ENCODE peak calls at places on chromosomes 7 and 10, in six cellular contexts. M is CD8-positive, alpha-beta memory T cell; K is dorsolateral prefrontal cortex; E is SJSA1; P is mesendoderm; C is tibial artery. F is an unnamed sample.

GRCh38 chr10:20040012-20040411 is 223.8 kb downstream of the PLXDC2 start:
- DNase-seq in E (no peak), C (no peak), K (no peak), M (no peak), P (no peak), F (no peak)

GRCh38 chr10:100508691-100509150 is 10.9 kb downstream of the SEC31B start:
- DNase-seq in M (peak), E (no peak), K (no peak), C (no peak), P (peak), F (peak)

GRCh38 chr7:100132697-100133137 is 6.0 kb downstream of the MBLAC1 start:
- DNase-seq in K (peak), E (peak), M (peak), P (peak), C (no peak), F (peak)

GRCh38 chr7:145082366-145083240 is 246.8 kb upstream of the TPK1 start:
- DNase-seq in P (peak), C (no peak), M (no peak), E (no peak), K (no peak), F (no peak)

GRCh38 chr10:101018118-101018599 is 12.8 kb downstream of the PDZD7 start:
- DNase-seq in E (no peak), K (no peak), M (no peak), C (no peak), P (peak), F (peak)

GRCh38 chr7:74542558-74543117 is 88.9 kb downstream of the GTF2IRD1 start:
- DNase-seq in C (no peak), K (peak), E (no peak), M (no peak), P (no peak), F (no peak)

GRCh38 chr7:159096736-159097581 is 47.7 kb downstream of the VIPR2 start:
- DNase-seq in M (no peak), E (no peak), K (no peak), P (no peak), C (peak), F (no peak)

GRCh38 chr10:91313-91712 is 42.2 kb upstream of the TUBB8 start:
- DNase-seq in E (no peak), C (no peak), K (no peak), P (no peak), M (no peak), F (no peak)

GRCh38 chr7:94584113-94584512 is 71.8 kb downstream of the SGCE start:
- DNase-seq in P (peak), M (no peak), K (no peak), E (no peak), C (no peak), F (no peak)

GRCh38 chr10:22824520-22824919 is 103.3 kb upstream of the ARMC3 start:
- DNase-seq in P (no peak), M (no peak), C (no peak), K (no peak), E (no peak), F (no peak)

GRCh38 chr10:26982058-26982457 is 118.2 kb downstream of the ANKRD26 start:
- DNase-seq in P (no peak), M (no peak), K (no peak), E (no peak), C (no peak), F (no peak)

GRCh38 chr10:117900280-117900679 is 146.5 kb downstream of the RAB11FIP2 start:
- DNase-seq in C (no peak), K (no peak), M (no peak), E (no peak), P (no peak), F (no peak)

GRCh38 chr10:78763651-78764395 is 304.9 kb upstream of the ZMIZ1 start:
- DNase-seq in M (no peak), K (no peak), E (no peak), P (no peak), C (peak), F (no peak)

GRCh38 chr10:98361636-98362035 is 53.3 kb downstream of the PYROXD2 start:
- DNase-seq in K (no peak), M (no peak), P (no peak), E (no peak), C (no peak), F (no peak)

GRCh38 chr10:78579995-78580394 is 488.8 kb upstream of the ZMIZ1 start:
- DNase-seq in K (peak), E (peak), M (no peak), C (no peak), P (no peak), F (no peak)

GRCh38 chr7:22488643-22489462 is 11.1 kb downstream of the STEAP1B start:
- DNase-seq in K (peak), C (peak), P (peak), M (peak), E (peak), F (peak)

GRCh38 chr10:99682752-99683151 is 23.4 kb downstream of the ENTPD7 start:
- DNase-seq in E (no peak), K (no peak), M (no peak), C (no peak), P (peak), F (no peak)

GRCh38 chr10:101851411-101852116 is 8.0 kb upstream of the KCNIP2 start:
- DNase-seq in C (no peak), P (no peak), K (no peak), E (no peak), M (no peak), F (no peak)

GRCh38 chr7:137343483-137343841 is at the start of gene PTN:
- DNase-seq in E (peak), K (peak), M (no peak), P (peak), C (no peak), F (peak)

GRCh38 chr10:89549510-89549909 is 14.1 kb upstream of the SLC16A12 start:
- DNase-seq in M (no peak), K (no peak), E (no peak), C (no peak), P (no peak), F (no peak)

GRCh38 chr7:38393874-38394273 is 120.4 kb upstream of the TARP start:
- DNase-seq in C (no peak), P (no peak), E (no peak), K (no peak), M (no peak), F (no peak)

GRCh38 chr7:151313857-151314256 is 27.8 kb upstream of the NUB1 start:
- DNase-seq in C (peak), M (no peak), E (peak), K (peak), P (no peak), F (peak)

GRCh38 chr7:57201895-57202210 is 69.6 kb upstream of the ZNF479 start:
- DNase-seq in P (no peak), E (peak), M (no peak), C (peak), K (no peak), F (no peak)

GRCh38 chr10:16787361-16787791 is 29.8 kb downstream of the RSU1 start:
- DNase-seq in K (no peak), P (no peak), E (no peak), M (peak), C (no peak), F (no peak)

GRCh38 chr7:102291056-102291915 is 4.6 kb downstream of the SH2B2 start:
- DNase-seq in E (peak), C (peak), M (peak), K (no peak), P (no peak), F (no peak)

GRCh38 chr10:12785338-12785934 is 216.1 kb downstream of the CCDC3 start:
- DNase-seq in E (no peak), M (no peak), K (no peak), P (peak), C (peak), F (no peak)
- H3K27ac ChIP-seq in E (no peak), M (no peak), K (peak), P (no peak), C (peak), F (no peak)

DNA sequence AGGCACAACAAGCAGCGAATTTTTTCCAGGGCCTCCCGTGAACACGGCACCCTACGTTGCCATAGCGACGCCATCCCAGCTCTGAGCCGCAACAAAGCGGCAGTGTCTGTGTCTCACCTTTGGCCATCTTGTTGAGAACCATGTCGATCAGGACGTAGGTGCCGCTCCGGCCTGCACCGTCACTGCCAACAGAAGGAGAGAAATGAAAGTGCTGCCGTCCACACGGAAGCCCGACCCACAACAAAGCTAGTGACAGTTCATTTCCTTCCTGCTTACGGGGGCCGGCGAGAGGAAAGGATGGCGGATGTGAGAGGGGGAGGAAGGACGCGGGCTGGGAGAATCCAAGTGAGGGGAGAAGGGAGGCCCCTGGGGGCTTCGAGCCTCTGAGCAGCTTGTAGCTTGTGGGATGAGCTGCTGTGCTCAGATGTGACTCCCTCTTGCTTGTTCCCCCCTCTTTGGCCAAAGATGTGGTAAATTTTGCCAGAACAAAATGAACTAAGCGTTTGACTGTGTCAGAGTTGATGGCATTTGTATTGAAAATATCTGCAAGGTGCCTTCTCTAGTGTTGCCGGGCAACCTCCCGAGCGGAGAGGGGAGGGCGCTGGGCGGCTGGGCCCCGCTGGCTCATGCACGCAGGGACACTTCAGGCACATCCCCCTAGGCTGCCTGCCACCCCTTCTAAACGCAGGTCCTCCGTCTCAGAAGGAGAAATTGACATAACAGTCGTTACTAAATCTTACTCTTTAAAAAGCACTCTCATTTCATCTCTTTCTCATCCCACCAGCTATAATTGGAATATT is 232.2 kb downstream of the DNAJB6 start:
- DNase-seq in C (no peak), M (peak), K (peak), E (no peak), P (peak), F (peak)
- H3K4me3 ChIP-seq in C (peak), M (peak), K (peak), E (no peak), P (no peak), F (peak)

DNA sequence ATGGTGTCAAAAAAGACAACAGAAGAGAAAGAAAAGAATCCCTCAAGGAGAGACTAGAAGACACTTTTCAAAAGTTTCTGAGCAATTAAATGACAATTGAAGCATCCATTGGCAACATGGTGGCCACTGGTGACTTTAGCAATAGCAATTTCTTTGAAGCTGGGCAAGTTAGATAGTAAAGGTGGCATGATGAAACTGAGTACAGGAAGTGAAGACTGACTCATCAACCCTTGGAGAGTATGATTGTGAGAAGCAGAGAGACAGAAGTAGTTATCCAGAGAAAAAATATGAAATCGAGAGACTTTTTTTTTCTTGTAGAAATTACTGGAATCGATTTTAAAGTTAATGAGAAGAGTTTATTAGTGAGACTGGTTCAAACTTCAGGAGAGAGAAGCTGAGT is 52.5 kb downstream of the DGKB start:
- DNase-seq in K (no peak), E (no peak), P (no peak), C (no peak), M (no peak), F (no peak)
- H3K27ac ChIP-seq in K (no peak), E (no peak), P (no peak), C (no peak), M (no peak), F (no peak)

DNA sequence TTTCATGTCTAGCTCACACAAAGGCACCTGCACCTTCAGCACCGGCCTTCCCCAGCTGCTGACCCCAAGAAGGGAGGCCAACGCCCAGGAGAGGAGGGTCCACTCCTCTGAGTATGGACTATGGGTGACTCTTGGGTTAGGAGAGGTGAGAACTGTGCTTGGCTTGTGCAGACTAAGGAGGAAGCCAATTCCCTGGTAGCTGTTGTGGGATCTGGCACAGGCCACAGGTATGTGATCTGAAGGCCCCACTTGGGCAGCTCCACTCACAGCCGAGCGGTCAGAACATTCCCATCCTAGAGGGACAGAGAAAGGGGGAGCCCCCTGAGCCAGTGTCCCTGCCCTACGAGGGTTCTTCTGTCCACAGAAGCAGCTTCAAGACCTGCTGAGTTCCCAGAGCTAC is 52.8 kb upstream of the FIGNL1 start:
- DNase-seq in P (no peak), C (peak), E (no peak), K (no peak), M (no peak), F (no peak)
- H3K4me3 ChIP-seq in P (no peak), C (no peak), E (no peak), K (no peak), M (no peak), F (no peak)

DNA sequence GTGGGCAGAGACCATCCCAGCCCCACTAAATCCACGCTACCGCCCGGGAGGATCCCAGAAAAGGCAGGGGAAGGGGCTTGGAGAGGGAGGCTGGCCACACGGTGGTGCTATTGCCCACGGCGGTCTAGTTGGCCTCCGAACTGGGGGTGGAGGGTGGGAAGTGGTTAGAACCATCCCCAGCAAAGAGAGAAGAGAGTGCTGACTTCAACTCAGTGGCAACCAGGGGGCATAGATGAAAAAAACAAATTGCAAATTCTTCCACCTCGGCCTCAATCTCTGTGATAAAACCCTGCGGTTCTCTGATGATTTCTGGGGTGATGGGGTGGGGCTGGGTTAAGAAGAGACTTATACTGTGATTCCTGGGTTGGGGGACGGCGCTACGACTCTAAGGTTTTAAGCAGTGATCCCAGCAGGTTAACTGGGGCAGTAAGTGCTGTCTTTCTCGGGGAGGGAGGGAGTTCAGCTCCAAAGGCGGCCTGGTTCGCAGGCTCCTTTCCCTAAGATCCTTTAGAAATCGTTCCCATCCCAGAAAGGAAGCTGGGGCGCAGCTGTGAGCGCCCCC is 154.5 kb upstream of the LYZL2 start:
- DNase-seq in C (peak), P (peak), K (peak), E (peak), M (peak), F (peak)
- H3K27ac ChIP-seq in C (peak), P (no peak), K (peak), E (peak), M (no peak), F (peak)

F was measured in brain microvascular endothelial cell.